ENCODE peak calls at places on chromosomes 16 and 17, in five cellular contexts. One of them, this sample, is unnamed.

GRCh38 chr17:72479113-72479512 is 358.3 kb downstream of the SOX9 start:
- DNase-seq in astrocyte of the cerebellum: no peak
- DNase-seq in trophoblast cell: no peak
- DNase-seq in renal cortical epithelial cell: no peak
- DNase-seq in caudate nucleus: no peak
- DNase-seq in this sample: no peak

GRCh38 chr17:48228720-48229119 is 121.2 kb downstream of the SNX11 start:
- DNase-seq in astrocyte of the cerebellum: no peak
- DNase-seq in trophoblast cell: no peak
- DNase-seq in renal cortical epithelial cell: no peak
- DNase-seq in caudate nucleus: no peak
- DNase-seq in this sample: no peak

GRCh38 chr16:69501956-69502457 is 63.8 kb upstream of the NFAT5 start:
- DNase-seq in astrocyte of the cerebellum: no peak
- DNase-seq in trophoblast cell: peak; percentile 84
- DNase-seq in renal cortical epithelial cell: peak; percentile 85
- DNase-seq in caudate nucleus: no peak
- DNase-seq in this sample: no peak

GRCh38 chr17:68566145-68566738 is 34.9 kb downstream of the FAM20A start:
- DNase-seq in astrocyte of the cerebellum: no peak
- DNase-seq in trophoblast cell: peak; percentile 38
- DNase-seq in renal cortical epithelial cell: no peak
- DNase-seq in caudate nucleus: no peak
- DNase-seq in this sample: no peak

GRCh38 chr16:71672125-71672524 is 46.1 kb downstream of the MARVELD3 start:
- DNase-seq in astrocyte of the cerebellum: no peak
- DNase-seq in trophoblast cell: no peak
- DNase-seq in renal cortical epithelial cell: no peak
- DNase-seq in caudate nucleus: no peak
- DNase-seq in this sample: no peak

GRCh38 chr17:81295678-81296381 is 723 bp upstream of the SLC38A10 start:
- DNase-seq in astrocyte of the cerebellum: no peak
- DNase-seq in trophoblast cell: peak; percentile 73
- DNase-seq in renal cortical epithelial cell: peak; percentile 76
- DNase-seq in caudate nucleus: no peak
- DNase-seq in this sample: peak; percentile 42

GRCh38 chr16:86550281-86550680 is 4.8 kb downstream of the MTHFSD start:
- DNase-seq in astrocyte of the cerebellum: no peak
- DNase-seq in trophoblast cell: no peak
- DNase-seq in renal cortical epithelial cell: no peak
- DNase-seq in caudate nucleus: no peak
- DNase-seq in this sample: no peak

GRCh38 chr17:53765129-53765528 is 57.6 kb upstream of the KIF2B start:
- DNase-seq in astrocyte of the cerebellum: no peak
- DNase-seq in trophoblast cell: no peak
- DNase-seq in renal cortical epithelial cell: no peak
- DNase-seq in caudate nucleus: no peak
- DNase-seq in this sample: no peak

GRCh38 chr17:81128774-81129173 is 36.5 kb upstream of the PVALEF start:
- DNase-seq in astrocyte of the cerebellum: no peak
- DNase-seq in trophoblast cell: no peak
- DNase-seq in renal cortical epithelial cell: no peak
- DNase-seq in caudate nucleus: peak; percentile 88
- DNase-seq in this sample: no peak